ENCODE peak calls at places on chromosome 2, in eight cellular contexts. Q, A, E, L, W, O, R and M are unnamed samples.

GRCh38 chr2:240956161-240956934 is 42.1 kb upstream of the SNED1 start:
- DNase-seq in Q (peak), A (no peak), E (no peak), L (no peak), W (no peak), O (no peak), R (no peak), M (peak)

GRCh38 chr2:189654641-189655040 is 6.6 kb upstream of the ASNSD1 start:
- DNase-seq in Q (no peak), A (no peak), E (no peak), L (no peak), W (no peak), O (no peak), R (no peak), M (no peak)

GRCh38 chr2:48530033-48530804 is at the start of gene STON1:
- DNase-seq in Q (peak), A (no peak), E (no peak), L (peak), W (peak), O (peak), R (peak), M (no peak)

GRCh38 chr2:24855703-24856102 is 62.5 kb downstream of the CENPO start:
- DNase-seq in Q (no peak), A (no peak), E (peak), L (peak), W (no peak), O (no peak), R (peak), M (no peak)

GRCh38 chr2:216761809-216762208 is 66.5 kb upstream of the IGFBP5 start:
- DNase-seq in Q (no peak), A (no peak), E (no peak), L (no peak), W (no peak), O (no peak), R (no peak), M (no peak)

GRCh38 chr2:144430722-144431163 is 89.2 kb downstream of the ZEB2 start:
- DNase-seq in Q (no peak), A (no peak), E (peak), L (no peak), W (no peak), O (no peak), R (peak), M (no peak)

GRCh38 chr2:8424997-8425900 is 256.6 kb upstream of the ID2 start:
- DNase-seq in Q (no peak), A (no peak), E (no peak), L (no peak), W (no peak), O (peak), R (no peak), M (no peak)

GRCh38 chr2:120733238-120733942 is 2.3 kb upstream of the GLI2 start:
- DNase-seq in Q (no peak), A (no peak), E (no peak), L (no peak), W (no peak), O (no peak), R (no peak), M (no peak)

GRCh38 chr2:27721335-27721734 is 50.2 kb upstream of the MRPL33 start:
- DNase-seq in Q (peak), A (no peak), E (no peak), L (no peak), W (peak), O (peak), R (no peak), M (no peak)

GRCh38 chr2:224645722-224646121 is 60.6 kb upstream of the CUL3 start:
- DNase-seq in Q (no peak), A (no peak), E (no peak), L (no peak), W (no peak), O (no peak), R (no peak), M (no peak)

GRCh38 chr2:60368437-60368836 is 185.0 kb downstream of the BCL11A start:
- DNase-seq in Q (no peak), A (no peak), E (no peak), L (no peak), W (no peak), O (no peak), R (no peak), M (no peak)

GRCh38 chr2:128305555-128306080 is 13.1 kb downstream of the HS6ST1 start:
- DNase-seq in Q (no peak), A (no peak), E (peak), L (peak), W (no peak), O (no peak), R (peak), M (peak)

GRCh38 chr2:129061079-129061785 is 742.6 kb upstream of the HS6ST1 start:
- DNase-seq in Q (no peak), A (no peak), E (no peak), L (peak), W (no peak), O (no peak), R (peak), M (no peak)

GRCh38 chr2:150698016-150698661 is 210.7 kb upstream of the RND3 start:
- DNase-seq in Q (no peak), A (no peak), E (no peak), L (peak), W (no peak), O (no peak), R (peak), M (no peak)